ENCODE peak calls at places on chromosomes 1 and 21, in nine cellular contexts. O is K562, U is breast epithelium, F is suprapubic skin, H is transverse colon, R is vagina, J is GM23338, P is SK-N-SH, K is stomach. V is an unnamed sample.
A peak's percentile ranks its signal among the peaks of the same experiment; 100 is the strongest.

GRCh38 chr1:53465023-53465957 is 6.1 kb downstream of the DMRTB1 start:
- DNase-seq in K (no peak), J (no peak), F (no peak), U (no peak), O (no peak), H (no peak), R (peak; percentile 84), P (peak; percentile 65), V (no peak)

GRCh38 chr1:38803647-38804046 is 55.9 kb downstream of the RRAGC start:
- DNase-seq in H (no peak), K (no peak), U (no peak), F (no peak), R (no peak), P (no peak), O (no peak), J (no peak), V (no peak)

GRCh38 chr1:221268295-221268694 is 389.1 kb downstream of the HLX start:
- DNase-seq in H (no peak), K (no peak), F (no peak), O (no peak), J (no peak), R (no peak), P (no peak), U (no peak), V (no peak)

GRCh38 chr1:178578541-178578940 is 65.6 kb downstream of the TEX35 start:
- DNase-seq in K (no peak), U (no peak), F (no peak), R (no peak), J (no peak), H (peak; percentile 27), P (no peak), O (no peak), V (no peak)

GRCh38 chr1:17890815-17891191 is 135.7 kb downstream of the ACTL8 start:
- DNase-seq in U (no peak), H (no peak), P (no peak), J (no peak), K (no peak), F (peak; percentile 35), R (no peak), O (no peak), V (no peak)

GRCh38 chr1:108066808-108067207 is 101.8 kb upstream of the VAV3 start:
- DNase-seq in K (no peak), O (no peak), F (no peak), H (no peak), P (no peak), U (no peak), J (no peak), R (no peak), V (no peak)

GRCh38 chr1:245671966-245672767 is 517.4 kb downstream of the KIF26B start:
- DNase-seq in J (no peak), R (no peak), H (no peak), P (no peak), O (no peak), U (no peak), F (peak; percentile 57), K (peak; percentile 18), V (no peak)

GRCh38 chr1:32201011-32201855 is 838 bp downstream of the CCDC28B start:
- DNase-seq in J (peak; percentile 77), P (peak; percentile 65), K (peak; percentile 63), U (peak; percentile 59), O (peak; percentile 79), H (peak; percentile 79), F (peak; percentile 87), R (no peak), V (peak; percentile 46)

GRCh38 chr1:119220980-119221379 is 80.5 kb upstream of the WARS2 start:
- DNase-seq in H (no peak), R (no peak), K (no peak), P (no peak), U (no peak), J (no peak), F (no peak), O (no peak), V (no peak)

GRCh38 chr1:207670997-207671396 is 26.1 kb downstream of the CR1L start:
- DNase-seq in F (no peak), H (no peak), U (no peak), P (no peak), K (no peak), J (no peak), R (no peak), O (no peak), V (no peak)

GRCh38 chr21:16117851-16118592 is 388.2 kb downstream of the USP25 start:
- DNase-seq in K (no peak), O (no peak), H (no peak), U (no peak), J (no peak), P (no peak), R (no peak), F (no peak), V (no peak)

GRCh38 chr1:154145986-154146385 is 8.9 kb downstream of the NUP210L start:
- DNase-seq in U (no peak), P (no peak), F (no peak), R (no peak), H (no peak), O (no peak), J (peak; percentile 37), K (no peak), V (no peak)

GRCh38 chr1:87169250-87169910 is 159.3 kb upstream of the LMO4 start:
- DNase-seq in P (no peak), K (no peak), J (no peak), U (no peak), R (no peak), H (no peak), F (no peak), O (no peak), V (no peak)

GRCh38 chr1:167881069-167881468 is 32.9 kb downstream of the ADCY10 start:
- DNase-seq in U (no peak), F (no peak), O (no peak), H (no peak), K (no peak), R (no peak), J (no peak), P (no peak), V (no peak)

GRCh38 chr1:153985341-153985912 is 712 bp downstream of the RAB13 start:
- DNase-seq in R (no peak), O (peak; percentile 60), P (no peak), H (peak; percentile 36), F (peak; percentile 85), U (no peak), J (peak; percentile 56), K (no peak), V (no peak)

GRCh38 chr1:162696286-162696862 is 64.1 kb downstream of the DDR2 start:
- DNase-seq in J (peak; percentile 92), U (peak; percentile 53), H (peak; percentile 52), R (no peak), F (peak; percentile 84), K (peak; percentile 60), O (no peak), P (peak; percentile 57), V (peak; percentile 89)

GRCh38 chr21:35367558-35367957 is 318.5 kb upstream of the RUNX1 start:
- DNase-seq in J (peak; percentile 4), R (no peak), P (no peak), U (no peak), O (no peak), F (no peak), H (no peak), K (no peak), V (peak; percentile 18)

GRCh38 chr1:187091666-187092065 is 262.9 kb downstream of the PLA2G4A start:
- DNase-seq in F (no peak), R (no peak), O (no peak), P (no peak), H (no peak), K (no peak), J (no peak), U (no peak), V (no peak)

GRCh38 chr1:109996476-109996875 is 11.9 kb downstream of the AHCYL1 start:
- DNase-seq in J (no peak), O (no peak), K (no peak), H (no peak), U (no peak), P (no peak), F (no peak), R (no peak), V (no peak)

DNA sequence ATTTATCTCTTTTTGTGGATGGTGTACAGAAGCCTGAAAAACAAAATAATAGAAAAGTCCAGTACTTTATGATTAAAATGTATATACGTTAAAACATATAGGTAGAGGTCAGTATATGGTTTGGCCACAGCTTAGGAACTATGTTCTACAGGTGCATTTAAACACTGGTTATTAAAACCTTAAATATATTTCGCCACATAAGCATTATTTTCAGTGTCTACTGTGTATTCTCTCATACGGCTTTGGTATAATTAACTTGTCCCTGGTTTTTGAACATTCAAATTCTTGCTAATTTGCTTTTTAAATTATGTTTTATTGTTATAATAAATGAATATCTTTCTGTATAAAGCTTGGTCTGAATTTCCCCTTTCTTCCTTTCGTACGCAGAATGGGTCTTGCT is 87.9 kb downstream of the GTF2B start:
- DNase-seq in K (no peak), H (no peak), J (no peak), R (no peak), P (no peak), U (no peak), O (no peak), F (no peak), V (no peak)
- H3K36me3 ChIP-seq in K (peaks cover 86% of the 10 kb centered on the region), H (no peaks in the 10 kb centered on the region), J (peaks cover 28% of the 10 kb centered on the region), R (peaks cover 40% of the 10 kb centered on the region), P (peaks cover 48% of the 10 kb centered on the region), U (peaks cover 5% of the 10 kb centered on the region), O (peaks cover 67% of the 10 kb centered on the region), F (peaks cover 64% of the 10 kb centered on the region), V (no peaks in the 10 kb centered on the region)

DNA sequence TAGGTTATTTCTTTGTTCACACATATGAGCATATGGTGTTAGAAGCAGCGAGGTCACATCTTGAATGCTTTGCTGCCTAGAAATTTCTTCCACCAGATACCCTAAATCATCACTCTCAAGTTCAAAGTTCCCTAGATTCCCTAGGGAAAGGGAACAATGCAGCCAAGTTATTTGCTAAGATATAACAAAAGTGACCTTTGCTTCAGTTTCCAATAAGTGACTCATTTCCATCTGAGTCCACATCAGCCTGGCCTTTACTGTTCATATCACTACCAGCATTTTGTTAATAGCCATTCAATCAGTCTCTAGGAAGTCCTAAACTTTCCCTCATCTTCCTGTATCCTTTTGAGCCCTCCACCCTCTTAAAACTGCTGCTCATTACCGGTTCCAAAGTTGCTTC is 1502.5 kb downstream of the KCNT2 start:
- DNase-seq in O (no peak), U (no peak), R (no peak), J (no peak), H (no peak), K (no peak), F (no peak), P (no peak), V (no peak)
- TF ChIP-seq POLR2AphosphoS5 in O (no peak), U (no peak), R (no peak), J (no peak), H (no peak), K (no peak), F (no peak), P (no peak), V (no peak)

GRCh38 chr1:209534496-209535250 is 48.8 kb upstream of the CAMK1G start:
- DNase-seq in O (no peak), R (no peak), H (no peak), P (no peak), U (no peak), K (no peak), J (peak; percentile 24), F (no peak), V (no peak)
- TF ChIP-seq CTCF in O (no peak), R (no peak), H (no peak), P (no peak), U (no peak), K (no peak), J (peak; percentile 26), F (no peak), V (no peak)

GRCh38 chr1:197180252-197180878 is 33.9 kb upstream of the ASPM start:
- DNase-seq in R (no peak), J (peak; percentile 63), U (no peak), P (peak; percentile 38), O (peak; percentile 27), H (no peak), K (no peak), F (no peak), V (no peak)
- H3K36me3 ChIP-seq in R (peaks cover 44% of the 10 kb centered on the region), J (peaks cover 4% of the 10 kb centered on the region), U (no peaks in the 10 kb centered on the region), P (peaks cover 88% of the 10 kb centered on the region), O (peaks cover 78% of the 10 kb centered on the region), H (no peaks in the 10 kb centered on the region), K (peaks cover 62% of the 10 kb centered on the region), F (peaks cover 40% of the 10 kb centered on the region), V (no peaks in the 10 kb centered on the region)